ENCODE peak calls at places on chromosomes 4 and X, in eight cellular contexts. U is H9; Z is CD8-positive, alpha-beta T cell; E is iPS DF 6.9; R is DND-41; W is naive thymus-derived CD4-positive, alpha-beta T cell; A is adrenal gland; H is sigmoid colon. D is an unnamed sample.

GRCh38 chr4:37639551-37640293 is 46.5 kb downstream of the RELL1 start:
- DNase-seq in Z (no peak), W (no peak), E (no peak), A (no peak), U (no peak), R (no peak), H (no peak), D (no peak)

GRCh38 chrX:129792586-129793291 is 13.0 kb downstream of the SASH3 start:
- DNase-seq in W (no peak), Z (no peak), H (peak; percentile 61), A (no peak), E (no peak), R (peak; percentile 8), U (no peak), D (no peak)

GRCh38 chr4:121706595-121707021 is 9.8 kb upstream of the ANXA5 start:
- DNase-seq in W (no peak), A (no peak), R (peak; percentile 19), H (no peak), U (no peak), E (no peak), Z (peak; percentile 20), D (no peak)

GRCh38 chr4:152590179-152591031 is 54.5 kb upstream of the FBXW7 start:
- DNase-seq in Z (no peak), A (no peak), R (no peak), H (peak; percentile 69), E (no peak), U (no peak), W (no peak), D (no peak)

GRCh38 chrX:49166914-49167739 is 4.6 kb downstream of the MAGIX start:
- DNase-seq in Z (peak; percentile 43), W (no peak), H (peak; percentile 95), A (peak; percentile 50), R (peak; percentile 77), E (no peak), U (no peak), D (peak; percentile 85)

GRCh38 chr4:2411786-2412510 is 6.5 kb downstream of the ZFYVE28 start:
- DNase-seq in W (no peak), R (no peak), E (no peak), H (no peak), Z (no peak), A (no peak), U (no peak), D (peak; percentile 23)

GRCh38 chr4:174389439-174389838 is 105.7 kb downstream of the CEP44 start:
- DNase-seq in U (no peak), H (no peak), W (no peak), E (no peak), Z (no peak), R (no peak), A (no peak), D (no peak)

GRCh38 chr4:174394915-174395314 is 111.2 kb downstream of the CEP44 start:
- DNase-seq in Z (no peak), H (no peak), U (no peak), R (no peak), A (no peak), E (no peak), W (no peak), D (no peak)

GRCh38 chr4:182938213-182938645 is 21.0 kb upstream of the DCTD start:
- DNase-seq in E (peak; percentile 66), Z (peak; percentile 45), A (peak; percentile 64), W (peak; percentile 47), U (peak; percentile 85), H (peak; percentile 77), R (peak; percentile 54), D (peak; percentile 73)

GRCh38 chrX:69321006-69321655 is 155.9 kb upstream of the PJA1 start:
- DNase-seq in U (no peak), R (no peak), W (no peak), A (no peak), E (no peak), H (no peak), Z (no peak), D (no peak)

GRCh38 chr4:76182463-76182862 is 31.2 kb downstream of the SCARB2 start:
- DNase-seq in E (no peak), R (no peak), U (no peak), W (no peak), A (no peak), Z (no peak), H (no peak), D (no peak)

GRCh38 chrX:7987160-7987992 is 60.2 kb upstream of the PNPLA4 start:
- DNase-seq in W (no peak), E (no peak), R (no peak), A (no peak), H (no peak), Z (no peak), U (no peak), D (no peak)

GRCh38 chrX:15497865-15498264 is 2.7 kb upstream of the BMX start:
- DNase-seq in A (peak; percentile 33), E (peak; percentile 16), W (peak; percentile 41), U (peak; percentile 72), R (peak; percentile 35), H (no peak), Z (peak; percentile 2), D (peak; percentile 33)

GRCh38 chrX:151359931-151360871 is 36.8 kb upstream of the VMA21 start:
- DNase-seq in W (peak; percentile 8), H (no peak), Z (peak; percentile 21), A (peak; percentile 40), E (no peak), U (peak; percentile 64), R (peak; percentile 4), D (no peak)

GRCh38 chr4:90950385-90950841 is 823.2 kb downstream of the CCSER1 start:
- DNase-seq in U (no peak), Z (no peak), W (no peak), A (no peak), R (no peak), H (no peak), E (no peak), D (no peak)

GRCh38 chrX:68832101-68832416 is 3.2 kb downstream of the EFNB1 start:
- DNase-seq in H (peak; percentile 82), W (peak; percentile 15), Z (no peak), R (peak; percentile 24), E (no peak), U (peak; percentile 27), A (peak; percentile 28), D (peak; percentile 50)

GRCh38 chr4:123603165-123603564 is 206.6 kb downstream of the SPRY1 start:
- DNase-seq in E (no peak), W (no peak), H (no peak), A (no peak), U (no peak), R (peak; percentile 24), Z (no peak), D (no peak)

GRCh38 chrX:56800801-56801200 is 71.8 kb downstream of the NBDY start:
- DNase-seq in H (no peak), U (peak; percentile 53), R (no peak), W (peak; percentile 75), E (no peak), Z (no peak), A (no peak), D (no peak)

DNA sequence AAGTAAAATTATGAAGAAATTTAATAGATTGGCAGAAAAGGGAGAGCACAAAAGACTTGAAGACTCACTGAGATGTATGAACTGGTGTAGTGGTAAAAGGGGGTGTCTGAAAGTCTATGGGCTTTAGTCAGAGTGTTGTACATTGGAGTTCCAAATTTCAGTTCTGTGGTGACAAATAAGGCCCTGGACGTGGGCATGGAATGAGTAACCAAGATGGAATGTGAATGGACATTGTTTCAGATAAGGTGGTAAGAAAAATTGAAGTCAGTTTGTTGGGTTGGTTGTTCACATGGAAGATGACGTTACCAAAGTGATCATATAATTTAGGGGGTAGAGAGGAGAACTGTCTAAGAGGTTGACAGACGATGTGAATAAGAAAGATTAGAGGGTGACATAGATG is 13.9 kb downstream of the CYSLTR1 start:
- DNase-seq in W (no peak), A (no peak), R (no peak), E (no peak), Z (no peak), U (no peak), H (no peak), D (no peak)
- H3K9me3 ChIP-seq in W (no peaks in the 10 kb centered on the region), A (no peaks in the 10 kb centered on the region), R (no peaks in the 10 kb centered on the region), E (no peaks in the 10 kb centered on the region), Z (no peaks in the 10 kb centered on the region), U (peaks cover 25% of the 10 kb centered on the region), H (no peaks in the 10 kb centered on the region), D (no peaks in the 10 kb centered on the region)

GRCh38 chr4:184415071-184415470 is 59.3 kb downstream of the IRF2 start:
- DNase-seq in E (no peak), A (no peak), R (no peak), H (no peak), W (no peak), U (no peak), Z (no peak), D (no peak)
- H3K9me3 ChIP-seq in E (no peaks in the 10 kb centered on the region), A (no peaks in the 10 kb centered on the region), R (no peaks in the 10 kb centered on the region), H (no peaks in the 10 kb centered on the region), W (no peaks in the 10 kb centered on the region), U (no peaks in the 10 kb centered on the region), Z (no peaks in the 10 kb centered on the region), D (no peaks in the 10 kb centered on the region)

GRCh38 chr4:173666-174314 is 49.5 kb downstream of the ZNF718 start:
- DNase-seq in Z (no peak), A (no peak), H (no peak), W (no peak), E (peak; percentile 45), R (no peak), U (no peak), D (no peak)
- H3K9me3 ChIP-seq in Z (peaks cover 45% of the 10 kb centered on the region), A (peaks cover 77% of the 10 kb centered on the region), H (peaks cover 63% of the 10 kb centered on the region), W (peaks cover 82% of the 10 kb centered on the region), E (no peaks in the 10 kb centered on the region), R (peaks cover 55% of the 10 kb centered on the region), U (peaks cover 28% of the 10 kb centered on the region), D (peaks cover 7% of the 10 kb centered on the region)

DNA sequence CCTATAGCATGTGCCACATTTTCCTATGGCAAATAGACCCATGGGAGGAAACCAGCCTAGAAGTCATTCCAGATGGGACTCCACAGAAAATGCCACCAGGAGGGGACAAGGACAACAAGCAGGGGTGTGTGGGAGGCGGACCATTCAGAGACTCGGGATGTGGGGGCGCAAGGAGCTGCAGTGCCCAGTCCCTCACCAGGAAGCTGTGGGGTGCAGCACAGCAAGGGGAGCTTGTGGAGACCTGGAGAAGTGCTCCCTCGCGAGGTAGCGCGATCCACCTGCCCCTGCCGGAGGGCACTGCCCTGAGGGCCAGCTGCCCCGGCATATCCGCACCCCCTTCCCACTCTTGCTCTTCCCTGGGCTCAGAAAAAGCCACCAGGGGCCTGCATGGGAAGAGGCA is 45.5 kb upstream of the C4orf50 start:
- DNase-seq in A (no peak), U (no peak), R (no peak), E (no peak), H (peak; percentile 20), Z (no peak), W (no peak), D (no peak)
- H3K9me3 ChIP-seq in A (peaks cover 3% of the 10 kb centered on the region), U (no peaks in the 10 kb centered on the region), R (peaks cover 25% of the 10 kb centered on the region), E (peaks cover 5% of the 10 kb centered on the region), H (peaks cover 15% of the 10 kb centered on the region), Z (peaks cover 4% of the 10 kb centered on the region), W (peaks cover 18% of the 10 kb centered on the region), D (peaks cover 21% of the 10 kb centered on the region)

D was measured in heart left ventricle.